ENCODE peak calls at places on chromosomes 2 and 18, in five cellular contexts. One of them, this sample, is unnamed.

GRCh38 chr18:13112982-13113381 is 105.6 kb upstream of the LDLRAD4 start:
- DNase-seq in COLO829: no peak
- DNase-seq in RKO: peak; percentile 29
- DNase-seq in Daoy: no peak
- DNase-seq in adipocyte: peak; percentile 17
- DNase-seq in this sample: no peak

GRCh38 chr2:148813603-148814065 is 61.4 kb upstream of the KIF5C start:
- DNase-seq in adipocyte: no peak
- DNase-seq in RKO: no peak
- DNase-seq in COLO829: no peak
- DNase-seq in Daoy: peak; percentile 18
- DNase-seq in this sample: peak; percentile 71

GRCh38 chr2:241739651-241740050 is 5.2 kb downstream of the D2HGDH start:
- DNase-seq in COLO829: no peak
- DNase-seq in RKO: peak; percentile 23
- DNase-seq in Daoy: peak; percentile 36
- DNase-seq in adipocyte: peak; percentile 14
- DNase-seq in this sample: no peak

GRCh38 chr2:69693472-69694450 is 48.2 kb upstream of the ANXA4 start:
- DNase-seq in COLO829: no peak
- DNase-seq in RKO: no peak
- DNase-seq in adipocyte: no peak
- DNase-seq in Daoy: peak; percentile 38
- DNase-seq in this sample: peak; percentile 82

GRCh38 chr2:114534051-114534727 is 91.7 kb downstream of the DPP10 start:
- DNase-seq in Daoy: no peak
- DNase-seq in RKO: no peak
- DNase-seq in adipocyte: no peak
- DNase-seq in COLO829: no peak
- DNase-seq in this sample: no peak

GRCh38 chr2:102520009-102520408 is 47.0 kb downstream of the SLC9A4 start:
- DNase-seq in Daoy: peak; percentile 48
- DNase-seq in COLO829: peak; percentile 50
- DNase-seq in adipocyte: peak; percentile 15
- DNase-seq in RKO: peak; percentile 62
- DNase-seq in this sample: no peak

GRCh38 chr2:38533180-38533579 is 69.5 kb downstream of the HNRNPLL start:
- DNase-seq in adipocyte: no peak
- DNase-seq in COLO829: no peak
- DNase-seq in RKO: no peak
- DNase-seq in Daoy: no peak
- DNase-seq in this sample: no peak

GRCh38 chr18:60585670-60586069 is 213.1 kb upstream of the MC4R start:
- DNase-seq in COLO829: no peak
- DNase-seq in adipocyte: no peak
- DNase-seq in RKO: no peak
- DNase-seq in Daoy: no peak
- DNase-seq in this sample: no peak

GRCh38 chr2:224870341-224870740 is 154.2 kb upstream of the CCDC195 start:
- DNase-seq in COLO829: no peak
- DNase-seq in adipocyte: no peak
- DNase-seq in RKO: no peak
- DNase-seq in Daoy: no peak
- DNase-seq in this sample: no peak

GRCh38 chr18:56647071-56647470 is 4.1 kb upstream of the WDR7 start:
- DNase-seq in Daoy: no peak
- DNase-seq in COLO829: no peak
- DNase-seq in adipocyte: no peak
- DNase-seq in RKO: no peak
- DNase-seq in this sample: no peak

GRCh38 chr2:100957971-100958653 is 44.0 kb upstream of the RPL31 start:
- DNase-seq in RKO: no peak
- DNase-seq in adipocyte: peak; percentile 95
- DNase-seq in COLO829: no peak
- DNase-seq in Daoy: peak; percentile 80
- DNase-seq in this sample: no peak

GRCh38 chr18:59145055-59145454 is 5.4 kb downstream of the SEC11C start:
- DNase-seq in RKO: no peak
- DNase-seq in COLO829: no peak
- DNase-seq in Daoy: no peak
- DNase-seq in adipocyte: no peak
- DNase-seq in this sample: no peak

GRCh38 chr2:229445013-229445412 is 173.9 kb upstream of the PID1 start:
- DNase-seq in Daoy: peak; percentile 84
- DNase-seq in adipocyte: peak; percentile 92
- DNase-seq in RKO: peak; percentile 89
- DNase-seq in COLO829: peak; percentile 88
- DNase-seq in this sample: no peak

GRCh38 chr2:73746015-73746876 is 9.1 kb upstream of the TPRKB start:
- DNase-seq in RKO: no peak
- DNase-seq in COLO829: no peak
- DNase-seq in adipocyte: no peak
- DNase-seq in Daoy: no peak
- DNase-seq in this sample: no peak

GRCh38 chr2:220053919-220054318 is 426.5 kb downstream of the SLC4A3 start:
- DNase-seq in RKO: peak; percentile 32
- DNase-seq in Daoy: no peak
- DNase-seq in adipocyte: no peak
- DNase-seq in COLO829: no peak
- DNase-seq in this sample: no peak

GRCh38 chr2:120680136-120680761 is 55.4 kb upstream of the GLI2 start:
- DNase-seq in RKO: peak; percentile 70
- DNase-seq in adipocyte: peak; percentile 96
- DNase-seq in COLO829: peak; percentile 72
- DNase-seq in Daoy: peak; percentile 85
- DNase-seq in this sample: peak; percentile 36

GRCh38 chr2:115071534-115071933 is 629.1 kb downstream of the DPP10 start:
- DNase-seq in adipocyte: no peak
- DNase-seq in RKO: no peak
- DNase-seq in COLO829: no peak
- DNase-seq in Daoy: no peak
- DNase-seq in this sample: no peak

GRCh38 chr2:226763320-226763719 is 36.3 kb downstream of the IRS1 start:
- DNase-seq in adipocyte: peak; percentile 58
- DNase-seq in Daoy: no peak
- DNase-seq in COLO829: no peak
- DNase-seq in RKO: no peak
- DNase-seq in this sample: no peak

GRCh38 chr18:10404148-10404547 is 50.3 kb upstream of the APCDD1 start:
- DNase-seq in adipocyte: no peak
- DNase-seq in Daoy: no peak
- DNase-seq in COLO829: no peak
- DNase-seq in RKO: no peak
- DNase-seq in this sample: no peak

GRCh38 chr2:189002079-189002478 is 27.9 kb downstream of the COL3A1 start:
- DNase-seq in COLO829: peak; percentile 19
- DNase-seq in RKO: peak; percentile 66
- DNase-seq in adipocyte: peak; percentile 47
- DNase-seq in Daoy: peak; percentile 59
- DNase-seq in this sample: no peak

GRCh38 chr2:74864728-74865722 is 31.1 kb downstream of the HK2 start:
- DNase-seq in COLO829: no peak
- DNase-seq in RKO: no peak
- DNase-seq in Daoy: peak; percentile 73
- DNase-seq in adipocyte: no peak
- DNase-seq in this sample: no peak

GRCh38 chr18:33184178-33184577 is 256.3 kb downstream of the CCDC178 start:
- DNase-seq in COLO829: no peak
- DNase-seq in RKO: no peak
- DNase-seq in adipocyte: no peak
- DNase-seq in Daoy: no peak
- DNase-seq in this sample: no peak

GRCh38 chr2:173030541-173031485 is 44.8 kb upstream of the MAP3K20 start:
- DNase-seq in Daoy: no peak
- DNase-seq in RKO: no peak
- DNase-seq in COLO829: no peak
- DNase-seq in adipocyte: no peak
- DNase-seq in this sample: no peak

GRCh38 chr2:115529627-115530026 is 1087.2 kb downstream of the DPP10 start:
- DNase-seq in RKO: no peak
- DNase-seq in Daoy: no peak
- DNase-seq in adipocyte: no peak
- DNase-seq in COLO829: no peak
- DNase-seq in this sample: no peak

GRCh38 chr2:111918383-111918806 is 20.0 kb downstream of the MERTK start:
- DNase-seq in COLO829: no peak
- DNase-seq in adipocyte: peak; percentile 97
- DNase-seq in Daoy: peak; percentile 36
- DNase-seq in RKO: no peak
- DNase-seq in this sample: no peak

GRCh38 chr18:34929336-34929780 is 111.9 kb upstream of the MAPRE2 start:
- DNase-seq in adipocyte: peak; percentile 77
- DNase-seq in Daoy: peak; percentile 51
- DNase-seq in COLO829: peak; percentile 24
- DNase-seq in RKO: peak; percentile 9
- DNase-seq in this sample: no peak

GRCh38 chr2:106062627-106063026 is 131.5 kb downstream of the UXS1 start:
- DNase-seq in RKO: no peak
- DNase-seq in adipocyte: peak; percentile 18
- DNase-seq in COLO829: no peak
- DNase-seq in Daoy: no peak
- DNase-seq in this sample: no peak

GRCh38 chr2:39938035-39938835 is 159.2 kb upstream of the THUMPD2 start:
- DNase-seq in COLO829: no peak
- DNase-seq in RKO: no peak
- DNase-seq in Daoy: peak; percentile 72
- DNase-seq in adipocyte: peak; percentile 72
- DNase-seq in this sample: no peak

GRCh38 chr18:77137851-77138250 is 5.3 kb upstream of the MBP start:
- DNase-seq in RKO: no peak
- DNase-seq in COLO829: no peak
- DNase-seq in adipocyte: no peak
- DNase-seq in Daoy: no peak
- DNase-seq in this sample: no peak

GRCh38 chr18:73670536-73670935 is 477.1 kb downstream of the FBXO15 start:
- DNase-seq in COLO829: no peak
- DNase-seq in Daoy: no peak
- DNase-seq in adipocyte: no peak
- DNase-seq in RKO: no peak
- DNase-seq in this sample: no peak

GRCh38 chr18:23752796-23753195 is 63.5 kb downstream of the LAMA3 start:
- DNase-seq in Daoy: no peak
- DNase-seq in adipocyte: peak; percentile 78
- DNase-seq in RKO: no peak
- DNase-seq in COLO829: peak; percentile 71
- DNase-seq in this sample: no peak

GRCh38 chr2:137943035-137943830 is 21.0 kb upstream of the HNMT start:
- DNase-seq in RKO: no peak
- DNase-seq in adipocyte: no peak
- DNase-seq in Daoy: no peak
- DNase-seq in COLO829: no peak
- DNase-seq in this sample: no peak

GRCh38 chr2:43192039-43192438 is 34.4 kb downstream of the ZFP36L2 start:
- DNase-seq in adipocyte: no peak
- DNase-seq in Daoy: no peak
- DNase-seq in RKO: no peak
- DNase-seq in COLO829: no peak
- DNase-seq in this sample: no peak

GRCh38 chr2:146158072-146158674 is 1638.3 kb upstream of the ZEB2 start:
- DNase-seq in RKO: no peak
- DNase-seq in Daoy: no peak
- DNase-seq in adipocyte: no peak
- DNase-seq in COLO829: no peak
- DNase-seq in this sample: no peak

GRCh38 chr18:79798346-79798998 is 734 bp downstream of the KCNG2 start:
- DNase-seq in Daoy: no peak
- DNase-seq in COLO829: no peak
- DNase-seq in adipocyte: peak; percentile 12
- DNase-seq in RKO: no peak
- DNase-seq in this sample: no peak

GRCh38 chr18:22739243-22739642 is 193.9 kb upstream of the RBBP8 start:
- DNase-seq in Daoy: no peak
- DNase-seq in adipocyte: no peak
- DNase-seq in COLO829: no peak
- DNase-seq in RKO: no peak
- DNase-seq in this sample: no peak

GRCh38 chr2:33272001-33272400 is 204.4 kb upstream of the RASGRP3 start:
- DNase-seq in Daoy: no peak
- DNase-seq in RKO: no peak
- DNase-seq in COLO829: no peak
- DNase-seq in adipocyte: peak; percentile 53
- DNase-seq in this sample: peak; percentile 15

GRCh38 chr2:31138037-31138962 is at the start of gene GALNT14:
- DNase-seq in RKO: no peak
- DNase-seq in adipocyte: peak; percentile 84
- DNase-seq in COLO829: no peak
- DNase-seq in Daoy: peak; percentile 89
- DNase-seq in this sample: no peak

This sample was measured in central memory CD4-positive, alpha-beta T cell.